ENCODE peak calls at places on chromosomes 16 and 17, in five cellular contexts. N is esophagus muscularis mucosa, F is Peyer's patch, M is H1, I is ovary. H is an unnamed sample.

GRCh38 chr17:52027081-52027480 is 131.4 kb downstream of the CA10 start:
- DNase-seq in F (no peak), M (no peak), N (no peak), I (no peak), H (no peak)

GRCh38 chr16:1830213-1830612 is 3.2 kb downstream of the FAHD1 start:
- DNase-seq in N (no peak), I (no peak), M (no peak), F (no peak), H (no peak)

GRCh38 chr17:73566905-73567782 is 77.1 kb downstream of the SDK2 start:
- DNase-seq in N (no peak), I (no peak), M (peak), F (peak), H (no peak)

GRCh38 chr16:78437352-78437968 is 338.0 kb downstream of the WWOX start:
- DNase-seq in F (no peak), I (peak), N (peak), M (peak), H (peak)

GRCh38 chr17:57257911-57258885 is 1.9 kb downstream of the MSI2 start:
- DNase-seq in F (no peak), I (no peak), M (peak), N (no peak), H (peak)

GRCh38 chr16:83300326-83300725 is 507.5 kb upstream of the HSBP1 start:
- DNase-seq in F (no peak), N (no peak), M (no peak), I (no peak), H (no peak)

GRCh38 chr17:31397256-31397939 is 5.9 kb downstream of the RAB11FIP4 start:
- DNase-seq in M (peak), N (no peak), F (no peak), I (no peak), H (no peak)

GRCh38 chr17:78738245-78738644 is 43.8 kb downstream of the CYTH1 start:
- DNase-seq in N (no peak), F (no peak), M (no peak), I (no peak), H (no peak)

GRCh38 chr16:23990507-23990906 is 154.7 kb downstream of the PRKCB start:
- DNase-seq in M (no peak), F (no peak), I (no peak), N (no peak), H (no peak)

GRCh38 chr17:48037924-48038323 is 327 bp upstream of the COPZ2 start:
- DNase-seq in I (no peak), M (peak), F (no peak), N (no peak), H (no peak)

GRCh38 chr17:4950757-4951204 is at the start of gene ENO3:
- DNase-seq in N (no peak), F (no peak), I (peak), M (peak), H (peak)

GRCh38 chr17:4951486-4951885 is 567 bp downstream of the ENO3 start:
- DNase-seq in M (no peak), F (no peak), I (no peak), N (no peak), H (no peak)

GRCh38 chr17:4948997-4949320 is 629 bp upstream of the PFN1 start:
- DNase-seq in F (peak), N (peak), M (peak), I (peak), H (peak)

GRCh38 chr17:4949321-4950074 is 1.2 kb upstream of the PFN1 start:
- DNase-seq in N (peak), I (peak), F (peak), M (peak), H (peak)

GRCh38 chr17:4950075-4950756 is 703 bp upstream of the ENO3 start:
- DNase-seq in N (no peak), F (peak), M (peak), I (peak), H (peak)
- TF ChIP-seq POLR2A in N (no peak), F (peak), M (no peak), I (no peak), H (peak)

GRCh38 chr16:19523559-19524355 is at the start of gene CCP110:
- DNase-seq in M (peak), I (peak), F (peak), N (peak), H (peak)
- TF ChIP-seq POLR2A in M (no peak), I (peak), F (peak), N (no peak), H (peak)

GRCh38 chr17:38703742-38704644 is 1.1 kb upstream of the MLLT6 start:
- DNase-seq in M (peak), I (peak), F (peak), N (peak), H (peak)
- TF ChIP-seq POLR2A in M (no peak), I (peak), F (no peak), N (no peak), H (peak)

GRCh38 chr16:54466233-54466632 is 179.6 kb upstream of the IRX3 start:
- DNase-seq in F (no peak), M (no peak), N (no peak), I (no peak), H (no peak)
- TF ChIP-seq POLR2A in F (no peak), M (no peak), N (no peak), I (no peak), H (no peak)

GRCh38 chr17:67573987-67574657 is 143.6 kb upstream of the NOL11 start:
- DNase-seq in N (peak), I (no peak), M (no peak), F (no peak), H (no peak)

GRCh38 chr17:67577429-67577828 is 140.3 kb upstream of the NOL11 start:
- DNase-seq in I (no peak), F (no peak), N (no peak), M (no peak), H (no peak)

GRCh38 chr17:67576471-67576870 is 141.3 kb upstream of the NOL11 start:
- DNase-seq in M (no peak), I (no peak), N (peak), F (no peak), H (no peak)

GRCh38 chr17:67574658-67575293 is 143.0 kb upstream of the NOL11 start:
- DNase-seq in F (no peak), N (peak), M (no peak), I (no peak), H (no peak)

DNA sequence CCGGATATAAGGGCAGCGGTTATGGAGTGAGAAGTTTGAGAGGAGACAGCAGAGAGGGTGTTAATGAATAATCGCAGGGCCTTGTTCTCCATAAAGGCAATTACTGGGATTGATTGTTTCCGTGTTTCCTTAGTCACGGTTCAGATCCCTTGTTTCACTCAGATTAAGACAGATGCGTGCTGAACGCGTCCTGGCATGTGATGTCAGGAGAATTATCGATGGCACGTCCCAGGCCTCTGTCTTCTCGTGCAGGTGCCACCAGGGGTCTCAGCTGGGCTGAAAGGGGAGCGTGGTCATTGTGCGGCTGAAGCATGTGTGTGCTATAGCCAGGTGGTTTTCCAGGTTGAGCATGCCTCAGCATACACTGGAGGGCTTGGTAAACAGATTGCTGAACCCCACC is 142.4 kb upstream of the NOL11 start:
- DNase-seq in M (no peak), I (no peak), F (no peak), N (peak), H (no peak)
- TF ChIP-seq POLR2A in M (no peak), I (no peak), F (no peak), N (no peak), H (no peak)